ENCODE peak calls at places on chromosomes 4 and X, in eight cellular contexts. K is cerebellum, P is substantia nigra, M is NCI-H345, T is dermis microvascular lymphatic vessel endothelial cell, B is SJSA1, D is neural crest cell, A is fibroblast of pulmonary artery. O is an unnamed sample.

GRCh38 chr4:81436096-81436495 is 35.6 kb downstream of the RASGEF1B start:
- DNase-seq in P (no peak), T (no peak), B (no peak), A (no peak), D (no peak), K (no peak), M (no peak), O (no peak)

GRCh38 chr4:89558147-89558546 is 250.5 kb upstream of the GPRIN3 start:
- DNase-seq in T (no peak), B (no peak), D (no peak), P (no peak), K (no peak), M (no peak), A (no peak), O (no peak)

GRCh38 chr4:2837904-2838496 is 5.6 kb upstream of the ADD1 start:
- DNase-seq in P (no peak), K (no peak), A (peak), T (peak), B (no peak), D (no peak), M (no peak), O (no peak)

GRCh38 chrX:39199429-39199828 is 398.2 kb downstream of the MID1IP1 start:
- DNase-seq in A (no peak), T (no peak), B (no peak), P (no peak), D (no peak), K (no peak), M (no peak), O (no peak)

GRCh38 chr4:181008164-181008563 is 1235.0 kb upstream of the TENM3 start:
- DNase-seq in A (peak), T (no peak), D (no peak), B (no peak), K (no peak), M (no peak), P (no peak), O (no peak)

GRCh38 chr4:5996641-5997040 is 21.6 kb downstream of the C4orf50 start:
- DNase-seq in A (no peak), M (peak), T (no peak), D (no peak), K (no peak), B (no peak), P (no peak), O (no peak)

GRCh38 chrX:126456136-126456535 is 96.5 kb downstream of the DCAF12L1 start:
- DNase-seq in D (no peak), A (no peak), T (no peak), B (no peak), M (no peak), P (no peak), K (no peak), O (no peak)

GRCh38 chr4:111494471-111494870 is 650.8 kb upstream of the FAM241A start:
- DNase-seq in T (no peak), D (no peak), A (peak), K (no peak), M (no peak), B (peak), P (no peak), O (no peak)

GRCh38 chr4:78762529-78762928 is 13.6 kb upstream of the BMP2K start:
- DNase-seq in B (no peak), T (no peak), A (no peak), P (no peak), M (no peak), D (no peak), K (no peak), O (no peak)

GRCh38 chr4:128565565-128566186 is 243.8 kb upstream of the JADE1 start:
- DNase-seq in B (no peak), A (peak), P (no peak), K (no peak), T (peak), D (peak), M (peak), O (no peak)

GRCh38 chr4:77187231-77187630 is 30.2 kb downstream of the CCNG2 start:
- DNase-seq in B (no peak), A (no peak), M (no peak), P (no peak), K (peak), D (no peak), T (no peak), O (no peak)

O was measured in T1000.